ENCODE peak calls at places on chromosomes 16 and 17, in eight cellular contexts. E is globus pallidus, M is NCI-H1436 treated with DMSO at 0.1 percent for 48 hours, A is AG04449, G is GDM1, I is HEK293T, D is NCI-H524, O is RPMI8226. K is an unnamed sample.

GRCh38 chr17:40351185-40352043 is 13.1 kb downstream of the GJD3 start:
- DNase-seq in E (no peak), M (peak), A (no peak), G (no peak), I (no peak), D (no peak), O (no peak), K (no peak)

GRCh38 chr17:78341559-78342437 is 18.1 kb downstream of the SOCS3 start:
- DNase-seq in E (peak), M (no peak), A (no peak), G (no peak), I (peak), D (peak), O (peak), K (peak)

GRCh38 chr17:82914375-82914774 is 74.6 kb upstream of the ZNF750 start:
- DNase-seq in E (no peak), M (no peak), A (no peak), G (no peak), I (peak), D (no peak), O (no peak), K (no peak)

GRCh38 chr17:8577868-8578267 is 52.7 kb downstream of the MYH10 start:
- DNase-seq in E (no peak), M (no peak), A (no peak), G (no peak), I (no peak), D (no peak), O (no peak), K (no peak)

GRCh38 chr17:8068736-8069586 is 18.6 kb downstream of the ALOX12B start:
- DNase-seq in E (no peak), M (no peak), A (no peak), G (no peak), I (no peak), D (no peak), O (no peak), K (no peak)

GRCh38 chr17:50361561-50362480 is 11.2 kb downstream of the MRPL27 start:
- DNase-seq in E (peak), M (no peak), A (no peak), G (peak), I (peak), D (peak), O (peak), K (peak)

GRCh38 chr17:54891176-54891821 is 9.4 kb upstream of the TOM1L1 start:
- DNase-seq in E (peak), M (peak), A (no peak), G (no peak), I (peak), D (peak), O (peak), K (peak)

GRCh38 chr17:38656959-38657823 is 17.6 kb downstream of the EPOP start:
- DNase-seq in E (peak), M (no peak), A (no peak), G (no peak), I (no peak), D (peak), O (no peak), K (no peak)

GRCh38 chr17:73546770-73547345 is 97.4 kb downstream of the SDK2 start:
- DNase-seq in E (no peak), M (no peak), A (no peak), G (peak), I (peak), D (no peak), O (peak), K (peak)

GRCh38 chr17:29844339-29845048 is 85.5 kb downstream of the SSH2 start:
- DNase-seq in E (no peak), M (no peak), A (no peak), G (no peak), I (peak), D (no peak), O (no peak), K (peak)

GRCh38 chr17:46853896-46854444 is 2.6 kb downstream of the WNT9B start:
- DNase-seq in E (no peak), M (no peak), A (no peak), G (no peak), I (no peak), D (no peak), O (no peak), K (peak)

GRCh38 chr16:10862432-10862831 is 14.6 kb upstream of the CIITA start:
- DNase-seq in E (no peak), M (no peak), A (peak), G (peak), I (no peak), D (no peak), O (peak), K (peak)

GRCh38 chr17:81019563-81020442 is 15.1 kb upstream of the BAIAP2 start:
- DNase-seq in E (no peak), M (no peak), A (no peak), G (no peak), I (no peak), D (no peak), O (no peak), K (no peak)

GRCh38 chr17:50064253-50064991 is 8.5 kb downstream of the ITGA3 start:
- DNase-seq in E (no peak), M (no peak), A (peak), G (no peak), I (no peak), D (no peak), O (no peak), K (peak)

GRCh38 chr17:14101976-14102375 is 32.7 kb downstream of the COX10 start:
- DNase-seq in E (peak), M (no peak), A (no peak), G (no peak), I (no peak), D (no peak), O (no peak), K (no peak)

GRCh38 chr16:46832757-46833464 is 1.9 kb upstream of the C16orf87 start:
- DNase-seq in E (no peak), M (no peak), A (no peak), G (no peak), I (no peak), D (no peak), O (no peak), K (no peak)

GRCh38 chr17:29929006-29929543 is 953 bp downstream of the SSH2 start:
- DNase-seq in E (peak), M (no peak), A (no peak), G (no peak), I (peak), D (peak), O (peak), K (peak)

GRCh38 chr16:21001262-21001661 is 100.7 kb downstream of the LYRM1 start:
- DNase-seq in E (peak), M (no peak), A (no peak), G (peak), I (peak), D (no peak), O (peak), K (peak)

GRCh38 chr16:14155572-14156213 is 84.6 kb downstream of the MRTFB start:
- DNase-seq in E (no peak), M (no peak), A (no peak), G (no peak), I (no peak), D (no peak), O (no peak), K (no peak)

GRCh38 chr17:27295945-27296344 is 2.0 kb downstream of the WSB1 start:
- DNase-seq in E (no peak), M (no peak), A (no peak), G (no peak), I (no peak), D (no peak), O (peak), K (no peak)

GRCh38 chr17:72034000-72034399 is 86.8 kb upstream of the SOX9 start:
- DNase-seq in E (peak), M (no peak), A (no peak), G (peak), I (no peak), D (no peak), O (no peak), K (no peak)

GRCh38 chr17:57242148-57242547 is 14.2 kb upstream of the MSI2 start:
- DNase-seq in E (no peak), M (no peak), A (no peak), G (no peak), I (peak), D (no peak), O (no peak), K (no peak)

GRCh38 chr16:88810166-88810867 is 1.4 kb downstream of the APRT start:
- DNase-seq in E (no peak), M (no peak), A (no peak), G (no peak), I (no peak), D (no peak), O (peak), K (peak)

GRCh38 chr16:12210258-12210880 is 233.8 kb downstream of the SNX29 start:
- DNase-seq in E (no peak), M (no peak), A (no peak), G (no peak), I (no peak), D (no peak), O (no peak), K (no peak)

GRCh38 chr17:78442648-78443128 is 64.2 kb downstream of the PGS1 start:
- DNase-seq in E (no peak), M (no peak), A (no peak), G (no peak), I (no peak), D (no peak), O (no peak), K (peak)

GRCh38 chr17:69581061-69581955 is 166.8 kb downstream of the MAP2K6 start:
- DNase-seq in E (no peak), M (no peak), A (no peak), G (peak), I (no peak), D (no peak), O (peak), K (peak)

GRCh38 chr17:43021739-43022512 is at the start of gene VAT1:
- DNase-seq in E (peak), M (no peak), A (no peak), G (peak), I (peak), D (peak), O (peak), K (peak)

GRCh38 chr16:14232106-14232890 is 161.2 kb downstream of the MRTFB start:
- DNase-seq in E (no peak), M (no peak), A (no peak), G (no peak), I (no peak), D (no peak), O (no peak), K (no peak)

GRCh38 chr16:74698220-74698619 is 2.4 kb downstream of the MLKL start:
- DNase-seq in E (no peak), M (no peak), A (no peak), G (no peak), I (no peak), D (no peak), O (peak), K (peak)

GRCh38 chr17:53607475-53607874 is 215.3 kb upstream of the KIF2B start:
- DNase-seq in E (no peak), M (no peak), A (no peak), G (no peak), I (no peak), D (no peak), O (no peak), K (no peak)

GRCh38 chr16:83011939-83012338 is 385.2 kb downstream of the CDH13 start:
- DNase-seq in E (no peak), M (no peak), A (no peak), G (no peak), I (no peak), D (no peak), O (no peak), K (no peak)

GRCh38 chr16:55437627-55438026 is 41.4 kb upstream of the MMP2 start:
- DNase-seq in E (no peak), M (no peak), A (no peak), G (no peak), I (no peak), D (no peak), O (no peak), K (no peak)

GRCh38 chr16:81879625-81880024 is 100.5 kb downstream of the PLCG2 start:
- DNase-seq in E (no peak), M (no peak), A (no peak), G (no peak), I (peak), D (no peak), O (no peak), K (no peak)

GRCh38 chr17:52754838-52755237 is 596.3 kb upstream of the CA10 start:
- DNase-seq in E (no peak), M (no peak), A (no peak), G (no peak), I (no peak), D (no peak), O (no peak), K (no peak)

GRCh38 chr17:75619506-75620431 is 13.5 kb upstream of the SMIM5 start:
- DNase-seq in E (no peak), M (no peak), A (no peak), G (no peak), I (peak), D (peak), O (peak), K (peak)

K was measured in M059J.